ENCODE peak calls at places on chromosomes 5 and 9, in seven cellular contexts. W is stimulated activated CD8-positive, alpha-beta memory T cell treated with anti-CD3 and anti-CD28 coated beads, Interleukin-15, amount 100 ng/mL, for 48 hours; Q is CD4-positive, CD25-positive, alpha-beta regulatory T cell; V is posterior cingulate gyrus; S is NCI-H1417 treated with DMSO at 0.1 percent for 48 hours; Y is NCI-H774; R is mesothelial cell of epicardium. E is an unnamed sample.

GRCh38 chr5:181217805-181218065 is 5.3 kb upstream of the TRIM41 start:
- DNase-seq in W (no peak), S (no peak), Q (peak; percentile 40), R (no peak), Y (no peak), V (no peak), E (no peak)

GRCh38 chr9:97714435-97714834 is 17.3 kb upstream of the XPA start:
- DNase-seq in V (no peak), Q (no peak), W (no peak), Y (no peak), S (no peak), R (no peak), E (no peak)

GRCh38 chr5:154409230-154409840 is 36.5 kb upstream of the SAP30L start:
- DNase-seq in Q (no peak), S (no peak), V (no peak), Y (no peak), W (no peak), R (no peak), E (no peak)

GRCh38 chr5:177094224-177095087 is 7.7 kb downstream of the FGFR4 start:
- DNase-seq in V (no peak), W (no peak), Q (no peak), S (no peak), Y (no peak), R (no peak), E (no peak)

GRCh38 chr9:36137392-36138004 is 965 bp downstream of the GLIPR2 start:
- DNase-seq in Q (no peak), W (no peak), S (no peak), V (no peak), R (no peak), Y (no peak), E (no peak)

GRCh38 chr5:154647760-154648143 is 107.4 kb upstream of the LARP1 start:
- DNase-seq in Q (no peak), Y (no peak), R (no peak), W (no peak), V (no peak), S (no peak), E (no peak)

GRCh38 chr5:175448276-175448675 is 4.3 kb upstream of the DRD1 start:
- DNase-seq in W (no peak), R (no peak), Y (no peak), S (no peak), Q (no peak), V (no peak), E (no peak)

GRCh38 chr5:146188358-146188757 is 5.9 kb upstream of the LARS1 start:
- DNase-seq in W (no peak), R (no peak), V (no peak), Q (no peak), Y (no peak), S (no peak), E (no peak)

GRCh38 chr5:71482132-71482531 is 26.7 kb downstream of the BDP1 start:
- DNase-seq in R (no peak), S (no peak), Y (peak; percentile 15), V (no peak), W (no peak), Q (no peak), E (no peak)

GRCh38 chr5:83313431-83313830 is 158.1 kb upstream of the VCAN start:
- DNase-seq in W (no peak), Q (no peak), V (no peak), Y (no peak), R (no peak), S (no peak), E (no peak)

GRCh38 chr5:11719888-11720481 is 184.3 kb downstream of the CTNND2 start:
- DNase-seq in W (no peak), Y (no peak), S (peak; percentile 27), V (no peak), R (no peak), Q (no peak), E (peak; percentile 43)

GRCh38 chr5:102211165-102211564 is 84.9 kb downstream of the SLCO4C1 start:
- DNase-seq in R (no peak), W (no peak), Q (no peak), Y (no peak), V (no peak), S (no peak), E (no peak)

GRCh38 chr9:94785211-94786169 is 59.0 kb downstream of the AOPEP start:
- DNase-seq in Y (no peak), S (no peak), Q (no peak), W (no peak), R (no peak), V (no peak), E (no peak)

GRCh38 chr5:89930591-89931383 is 478.8 kb downstream of the CETN3 start:
- DNase-seq in Y (no peak), R (no peak), S (no peak), V (no peak), W (no peak), Q (no peak), E (no peak)

GRCh38 chr5:154002093-154002492 is 36.6 kb downstream of the FAM114A2 start:
- DNase-seq in W (no peak), Y (no peak), V (no peak), Q (no peak), S (no peak), R (no peak), E (no peak)

GRCh38 chr5:73118331-73119011 is 1.9 kb upstream of the TMEM171 start:
- DNase-seq in S (no peak), V (no peak), R (no peak), Y (peak; percentile 14), W (no peak), Q (no peak), E (no peak)

GRCh38 chr5:143657814-143658395 is 154.1 kb upstream of the HMHB1 start:
- DNase-seq in S (peak; percentile 60), W (no peak), Q (no peak), V (no peak), Y (peak; percentile 93), R (no peak), E (peak; percentile 68)

GRCh38 chr9:83625120-83625710 is 2.3 kb downstream of the IDNK start:
- DNase-seq in W (no peak), Y (no peak), V (no peak), R (no peak), S (no peak), Q (no peak), E (no peak)

GRCh38 chr9:114350636-114351396 is 21.1 kb downstream of the ORM2 start:
- DNase-seq in Y (no peak), R (no peak), V (no peak), W (no peak), Q (no peak), S (no peak), E (no peak)

GRCh38 chr5:97102010-97102470 is 40.4 kb downstream of the LIX1 start:
- DNase-seq in Q (no peak), R (no peak), W (no peak), S (no peak), V (no peak), Y (no peak), E (no peak)

GRCh38 chr5:108687599-108688220 is 60.0 kb upstream of the FER start:
- DNase-seq in R (no peak), Y (no peak), V (no peak), S (no peak), W (no peak), Q (no peak), E (no peak)

GRCh38 chr5:118698774-118699173 is 289.6 kb downstream of the DTWD2 start:
- DNase-seq in W (no peak), Y (no peak), Q (no peak), S (no peak), V (no peak), R (no peak), E (no peak)

GRCh38 chr5:149641000-149641576 is 59.8 kb downstream of the ARHGEF37 start:
- DNase-seq in Q (no peak), Y (no peak), S (no peak), V (no peak), R (no peak), W (no peak), E (no peak)

GRCh38 chr5:146541956-146542849 is 26.2 kb upstream of the GPR151 start:
- DNase-seq in W (peak; percentile 39), Q (peak; percentile 43), S (peak; percentile 0), R (peak; percentile 54), Y (peak; percentile 59), V (peak; percentile 94), E (no peak)

GRCh38 chr5:173672891-173673290 is 56.4 kb upstream of the BOD1 start:
- DNase-seq in Q (no peak), V (no peak), R (no peak), W (no peak), S (no peak), Y (no peak), E (no peak)

GRCh38 chr9:130078547-130078946 is 24.8 kb downstream of the GPR107 start:
- DNase-seq in S (no peak), Q (no peak), Y (no peak), W (no peak), R (no peak), V (peak; percentile 49), E (no peak)

GRCh38 chr5:124027441-124027840 is 515.5 kb downstream of the CSNK1G3 start:
- DNase-seq in Y (no peak), R (no peak), W (no peak), S (no peak), V (no peak), Q (no peak), E (no peak)

GRCh38 chr5:158756873-158757272 is 342.8 kb downstream of the EBF1 start:
- DNase-seq in Y (no peak), V (no peak), Q (no peak), R (no peak), S (no peak), W (no peak), E (no peak)

GRCh38 chr5:170429014-170429413 is 39.8 kb upstream of the KCNMB1 start:
- DNase-seq in S (no peak), V (no peak), R (no peak), W (no peak), Y (no peak), Q (no peak), E (no peak)

GRCh38 chr5:11540112-11540511 is 364.1 kb downstream of the CTNND2 start:
- DNase-seq in Q (no peak), S (no peak), R (no peak), V (no peak), Y (no peak), W (no peak), E (no peak)

GRCh38 chr5:58761418-58761817 is 178.5 kb downstream of the RAB3C start:
- DNase-seq in R (no peak), Q (no peak), W (no peak), Y (no peak), S (no peak), V (no peak), E (no peak)

GRCh38 chr9:132945186-132946130 is 1.0 kb upstream of the TSC1 start:
- DNase-seq in R (no peak), S (no peak), Q (no peak), Y (no peak), W (no peak), V (no peak), E (no peak)

GRCh38 chr5:129619782-129620181 is 128.1 kb upstream of the MINAR2 start:
- DNase-seq in S (no peak), Q (no peak), W (no peak), R (no peak), Y (no peak), V (no peak), E (no peak)

E was measured in NCI-H187 treated with DMSO at 0.1 percent for 48 hours.